ENCODE peak calls at places on chromosome 21, in nine cellular contexts. T is A549, Y is GM04504, W is SW480, Q is kidney, M is GM04503, R is GM12865, C is stromal cell of bone marrow, X is ovary. S is an unnamed sample.

GRCh38 chr21:44846485-44847260 is 26.8 kb downstream of the PTTG1IP start:
- DNase-seq in W (peak; percentile 68), Y (peak; percentile 32), T (no peak), X (peak; percentile 20), Q (peak; percentile 89), R (peak; percentile 31), M (no peak), C (no peak), S (peak; percentile 81)

GRCh38 chr21:34073749-34074282 is 438 bp downstream of the MRPS6 start:
- DNase-seq in C (no peak), M (no peak), W (no peak), Q (peak; percentile 77), X (no peak), T (no peak), R (peak; percentile 52), Y (no peak), S (peak; percentile 39)

GRCh38 chr21:36415375-36415774 is 30.2 kb downstream of the CHAF1B start:
- DNase-seq in Y (no peak), Q (no peak), R (no peak), M (no peak), W (no peak), T (no peak), C (no peak), X (no peak), S (no peak)

GRCh38 chr21:42830456-42831455 is 48.6 kb downstream of the WDR4 start:
- DNase-seq in X (no peak), W (peak; percentile 68), T (no peak), C (no peak), Q (peak; percentile 72), M (no peak), Y (no peak), R (no peak), S (no peak)

GRCh38 chr21:36310016-36310415 is 10.0 kb upstream of the MORC3 start:
- DNase-seq in C (no peak), Y (no peak), Q (no peak), M (no peak), R (peak; percentile 89), T (no peak), X (no peak), W (no peak), S (no peak)

GRCh38 chr21:34673006-34673405 is 4.2 kb downstream of the CLIC6 start:
- DNase-seq in R (peak; percentile 67), M (no peak), X (no peak), Y (no peak), C (no peak), Q (no peak), W (no peak), T (no peak), S (no peak)

GRCh38 chr21:36773111-36773510 is 74.2 kb downstream of the SIM2 start:
- DNase-seq in R (no peak), C (peak; percentile 25), Q (peak; percentile 89), W (no peak), M (peak; percentile 24), T (no peak), X (peak; percentile 52), Y (peak; percentile 50), S (peak; percentile 80)

GRCh38 chr21:42481169-42481568 is 14.9 kb downstream of the RSPH1 start:
- DNase-seq in X (no peak), Y (no peak), R (no peak), Q (no peak), W (no peak), T (no peak), M (no peak), C (no peak), S (no peak)

GRCh38 chr21:40404319-40404906 is 442.5 kb downstream of the DSCAM start:
- DNase-seq in T (no peak), Y (no peak), C (no peak), Q (no peak), W (no peak), M (no peak), R (no peak), X (no peak), S (no peak)

GRCh38 chr21:33059319-33059894 is 10.5 kb upstream of the OLIG1 start:
- DNase-seq in W (peak; percentile 54), Q (no peak), R (peak; percentile 12), M (no peak), T (no peak), C (no peak), Y (no peak), X (no peak), S (no peak)

GRCh38 chr21:41641821-41642368 is 125.0 kb downstream of the RIPK4 start:
- DNase-seq in M (peak; percentile 93), X (peak; percentile 71), Q (no peak), Y (peak; percentile 87), T (peak; percentile 43), R (peak; percentile 34), C (peak; percentile 96), W (peak; percentile 73), S (peak; percentile 50)

GRCh38 chr21:43578677-43579313 is 80.5 kb downstream of the HSF2BP start:
- DNase-seq in T (no peak), R (no peak), X (no peak), W (no peak), Q (no peak), Y (no peak), M (no peak), C (no peak), S (no peak)

GRCh38 chr21:34074283-34075098 is 1.1 kb downstream of the MRPS6 start:
- DNase-seq in R (peak; percentile 21), M (no peak), Q (no peak), C (no peak), Y (no peak), X (no peak), W (no peak), T (no peak), S (no peak)

GRCh38 chr21:33857846-33858671 is 57.5 kb downstream of the ATP5PO start:
- DNase-seq in Q (no peak), T (no peak), W (no peak), R (no peak), Y (no peak), M (no peak), C (no peak), X (no peak), S (no peak)